ENCODE peak calls at places on chromosomes 2 and 18, in ten cellular contexts. H is activated CD8-positive, alpha-beta T cell treated with anti-CD3 and anti-CD28 coated beads for 36 hours; K is cardiac fibroblast; V is fibroblast of lung; E is lower leg skin; A is CD4-positive, alpha-beta T cell; N is BE2C; R is H1; O is GM06990; L is mammary epithelial cell. Q is an unnamed sample.

GRCh38 chr2:134240061-134240460 is 13.8 kb upstream of the MGAT5 start:
- DNase-seq in A (no peak), L (no peak), N (no peak), V (no peak), H (no peak), K (no peak), O (no peak), R (no peak), E (no peak), Q (no peak)

GRCh38 chr2:205716126-205716525 is 33.8 kb downstream of the NRP2 start:
- DNase-seq in V (no peak), N (peak), O (no peak), R (no peak), L (no peak), K (no peak), E (no peak), H (peak), A (no peak), Q (no peak)

GRCh38 chr18:80227472-80227871 is 19.8 kb downstream of the PARD6G start:
- DNase-seq in O (no peak), E (peak), V (no peak), L (no peak), K (no peak), R (no peak), N (no peak), H (no peak), A (no peak), Q (no peak)

GRCh38 chr2:54461251-54461650 is 5.1 kb downstream of the SPTBN1 start:
- DNase-seq in K (peak), R (no peak), N (no peak), V (no peak), L (peak), E (no peak), O (no peak), H (no peak), A (no peak), Q (no peak)

GRCh38 chr2:208244422-208244821 is 10.4 kb downstream of the IDH1 start:
- DNase-seq in E (no peak), K (no peak), H (no peak), O (no peak), L (no peak), A (no peak), V (no peak), N (no peak), R (no peak), Q (no peak)

GRCh38 chr18:8803063-8803795 is 97.9 kb downstream of the MTCL1 start:
- DNase-seq in E (no peak), O (no peak), N (no peak), R (no peak), H (no peak), K (no peak), A (no peak), L (no peak), V (no peak), Q (no peak)

GRCh38 chr18:53698907-53699306 is 525.6 kb downstream of the MBD2 start:
- DNase-seq in L (peak), E (no peak), V (peak), H (peak), O (no peak), A (no peak), K (peak), R (peak), N (peak), Q (no peak)

GRCh38 chr2:239137165-239137889 is 263.5 kb downstream of the HDAC4 start:
- DNase-seq in A (no peak), O (no peak), K (peak), R (no peak), V (no peak), H (no peak), E (no peak), L (no peak), N (no peak), Q (no peak)

GRCh38 chr2:151945602-151946001 is 117.4 kb upstream of the ARL5A start:
- DNase-seq in L (no peak), R (no peak), O (no peak), V (no peak), H (no peak), N (no peak), K (no peak), A (no peak), E (no peak), Q (no peak)

DNA sequence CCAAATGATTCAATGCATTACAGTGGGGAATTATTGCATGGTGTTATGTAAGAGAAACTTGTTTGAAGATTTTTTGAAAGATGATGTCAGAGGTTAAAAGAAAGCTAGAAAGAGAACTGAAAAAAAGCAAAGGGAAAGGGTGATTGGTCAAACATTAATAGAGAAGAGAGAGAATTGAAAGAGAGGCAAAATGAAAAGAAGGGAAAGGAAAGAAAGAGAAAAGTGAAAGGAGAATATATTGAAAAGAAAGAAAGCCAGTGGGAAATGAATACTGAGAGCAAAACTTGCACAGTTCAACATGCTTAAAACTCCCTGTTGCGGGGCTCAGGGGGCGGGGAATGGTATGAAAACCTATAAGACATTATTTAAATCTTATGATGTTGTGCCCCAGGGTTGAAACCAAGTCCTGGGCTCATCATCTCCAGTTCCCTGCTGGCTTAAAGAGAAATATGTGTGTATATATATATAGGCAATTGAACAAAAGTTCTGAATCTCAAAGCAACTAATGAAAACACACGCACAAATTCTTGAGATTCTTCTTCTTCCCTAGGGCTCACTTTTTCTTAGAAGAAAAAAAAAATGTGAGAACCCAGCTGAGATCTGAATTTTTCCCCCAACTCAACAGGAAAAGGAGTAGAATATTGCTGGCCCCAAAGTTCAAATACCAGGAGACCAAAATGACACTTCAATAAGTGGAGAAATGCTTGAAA is 2045.9 kb upstream of the CELF4 start:
- DNase-seq in H (no peak), V (peak), K (peak), E (no peak), R (no peak), N (no peak), O (no peak), A (no peak), L (no peak), Q (no peak)
- TF ChIP-seq CTCF in H (no peak), V (no peak), K (no peak), E (no peak), R (no peak), N (no peak), O (no peak), A (no peak), L (no peak), Q (no peak)

DNA sequence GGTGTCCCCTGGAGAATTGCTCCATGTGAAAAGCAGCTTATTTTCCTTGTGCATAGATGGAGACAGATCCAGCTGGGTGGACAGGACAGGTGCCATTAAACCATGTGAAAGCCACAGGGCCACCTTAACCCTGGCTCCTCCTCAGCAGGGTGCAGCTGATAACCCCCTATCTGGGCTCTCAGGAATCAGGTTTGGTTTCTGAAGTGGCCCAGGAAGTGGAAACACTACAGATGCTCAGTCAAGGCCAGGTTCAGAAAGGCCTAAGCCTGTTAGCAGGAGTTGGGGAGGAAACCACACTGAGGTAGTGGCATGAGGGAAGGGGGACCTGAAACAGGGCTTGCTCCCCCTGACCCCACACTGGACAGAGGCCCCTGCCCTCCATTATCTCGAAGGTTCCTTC is 217.0 kb downstream of the SPP2 start:
- DNase-seq in N (no peak), O (no peak), L (no peak), H (no peak), E (no peak), V (no peak), K (no peak), R (no peak), A (no peak), Q (no peak)
- TF ChIP-seq CTCF in N (no peak), O (no peak), L (no peak), H (no peak), E (no peak), V (no peak), K (no peak), R (no peak), A (no peak), Q (no peak)

DNA sequence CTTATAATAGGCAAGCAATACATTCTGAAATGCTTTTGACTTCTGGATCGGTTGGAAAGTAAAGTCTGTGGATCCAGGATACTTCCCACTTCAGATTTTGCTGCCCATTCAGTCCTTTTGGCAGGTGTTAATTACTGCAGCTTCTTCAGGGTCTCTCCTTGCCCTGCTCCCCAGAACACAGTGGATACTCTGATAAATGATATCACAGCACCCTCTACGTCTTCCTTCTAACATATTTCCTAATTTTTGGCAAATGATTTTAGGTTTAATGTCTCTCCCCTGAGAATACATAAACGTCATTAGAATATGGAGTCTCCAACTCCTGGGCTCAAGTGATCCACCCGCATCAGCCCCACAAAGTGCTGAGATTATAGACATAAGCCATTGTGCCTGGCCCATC is 249.8 kb downstream of the NYAP2 start:
- DNase-seq in E (no peak), L (no peak), R (no peak), A (no peak), K (no peak), V (no peak), H (no peak), O (no peak), N (no peak), Q (no peak)
- TF ChIP-seq CTCF in E (no peak), L (no peak), R (no peak), A (no peak), K (no peak), V (no peak), H (no peak), O (no peak), N (no peak), Q (no peak)

GRCh38 chr18:7725897-7726296 is 158.8 kb downstream of the PTPRM start:
- DNase-seq in O (no peak), V (no peak), N (no peak), L (no peak), E (no peak), H (no peak), K (no peak), A (no peak), R (no peak), Q (no peak)
- TF ChIP-seq CTCF in O (no peak), V (no peak), N (no peak), L (no peak), E (no peak), H (no peak), K (no peak), A (no peak), R (no peak), Q (no peak)

GRCh38 chr2:52724585-52724984 is 1043.0 kb upstream of the CHAC2 start:
- DNase-seq in O (no peak), R (no peak), L (no peak), E (no peak), A (no peak), N (no peak), K (no peak), V (no peak), H (no peak), Q (no peak)
- TF ChIP-seq CTCF in O (no peak), R (no peak), L (no peak), E (no peak), A (no peak), N (no peak), K (no peak), V (no peak), H (no peak), Q (no peak)

Q was measured in mesothelial cell of epicardium.